ENCODE peak calls at places on chromosomes 7 and 10, in eight cellular contexts. B is LHCN-M2, G is brain microvascular endothelial cell, U is AG09309, Y is NCI-H1105, C is SW 1271, T is endothelial cell of umbilical vein, V is head of caudate nucleus. O is an unnamed sample.

GRCh38 chr10:114294549-114294948 is 55.5 kb downstream of the VWA2 start:
- DNase-seq in B (no peak), G (no peak), U (no peak), Y (no peak), C (no peak), T (peak), V (no peak), O (no peak)

GRCh38 chr10:77279207-77279606 is 358.4 kb downstream of the KCNMA1 start:
- DNase-seq in B (peak), G (no peak), U (no peak), Y (no peak), C (no peak), T (no peak), V (no peak), O (no peak)

GRCh38 chr10:25531662-25532061 is 356.9 kb downstream of the GPR158 start:
- DNase-seq in B (no peak), G (no peak), U (no peak), Y (no peak), C (no peak), T (no peak), V (no peak), O (no peak)

GRCh38 chr10:32111585-32111984 is 55.4 kb upstream of the KIF5B start:
- DNase-seq in B (no peak), G (no peak), U (no peak), Y (no peak), C (no peak), T (no peak), V (no peak), O (no peak)

GRCh38 chr7:106029941-106030340 is 66.9 kb downstream of the CDHR3 start:
- DNase-seq in B (no peak), G (no peak), U (no peak), Y (no peak), C (no peak), T (no peak), V (no peak), O (no peak)

GRCh38 chr10:22029450-22030236 is 26.1 kb upstream of the DNAJC1 start:
- DNase-seq in B (no peak), G (no peak), U (no peak), Y (no peak), C (no peak), T (no peak), V (no peak), O (no peak)

GRCh38 chr7:25665903-25666670 is 437.8 kb upstream of the NPVF start:
- DNase-seq in B (no peak), G (no peak), U (no peak), Y (no peak), C (no peak), T (no peak), V (no peak), O (no peak)

GRCh38 chr10:70775679-70776454 is 9.3 kb downstream of the TBATA start:
- DNase-seq in B (no peak), G (no peak), U (no peak), Y (no peak), C (no peak), T (no peak), V (no peak), O (no peak)

GRCh38 chr10:17123062-17123661 is 6.4 kb downstream of the CUBN start:
- DNase-seq in B (peak), G (peak), U (peak), Y (no peak), C (no peak), T (no peak), V (no peak), O (peak)

GRCh38 chr10:43930777-43931176 is 282.1 kb upstream of the ZNF32 start:
- DNase-seq in B (no peak), G (no peak), U (no peak), Y (no peak), C (no peak), T (no peak), V (no peak), O (no peak)

GRCh38 chr10:100939763-100940344 is 27.1 kb downstream of the SLF2 start:
- DNase-seq in B (no peak), G (no peak), U (no peak), Y (no peak), C (no peak), T (no peak), V (no peak), O (no peak)

GRCh38 chr10:75358835-75359421 is 42.6 kb downstream of the ZNF503 start:
- DNase-seq in B (peak), G (peak), U (peak), Y (no peak), C (peak), T (no peak), V (no peak), O (peak)

GRCh38 chr7:98810166-98810802 is 59.5 kb downstream of the TMEM130 start:
- DNase-seq in B (peak), G (no peak), U (no peak), Y (peak), C (no peak), T (no peak), V (no peak), O (no peak)

GRCh38 chr7:81684513-81685262 is 85.2 kb downstream of the HGF start:
- DNase-seq in B (peak), G (peak), U (peak), Y (peak), C (peak), T (peak), V (peak), O (peak)

GRCh38 chr7:155963771-155964195 is 151.5 kb upstream of the SHH start:
- DNase-seq in B (no peak), G (no peak), U (no peak), Y (no peak), C (no peak), T (no peak), V (no peak), O (no peak)

GRCh38 chr7:111012799-111013675 is 77.9 kb upstream of the LRRN3 start:
- DNase-seq in B (no peak), G (no peak), U (no peak), Y (no peak), C (no peak), T (peak), V (no peak), O (no peak)

GRCh38 chr10:122878799-122879338 is 512 bp downstream of the FAM24B start:
- DNase-seq in B (peak), G (no peak), U (no peak), Y (peak), C (peak), T (peak), V (no peak), O (no peak)

GRCh38 chr10:84267503-84268126 is 22.8 kb downstream of the RGR start:
- DNase-seq in B (peak), G (peak), U (peak), Y (no peak), C (no peak), T (peak), V (peak), O (peak)

GRCh38 chr7:151736403-151736909 is 140.5 kb downstream of the PRKAG2 start:
- DNase-seq in B (peak), G (peak), U (peak), Y (peak), C (peak), T (peak), V (no peak), O (peak)

GRCh38 chr10:128875030-128875744 is 591.9 kb upstream of the MGMT start:
- DNase-seq in B (no peak), G (no peak), U (no peak), Y (no peak), C (no peak), T (no peak), V (no peak), O (no peak)

GRCh38 chr10:58414270-58415041 is 29.2 kb downstream of the TFAM start:
- DNase-seq in B (peak), G (peak), U (no peak), Y (no peak), C (peak), T (no peak), V (no peak), O (peak)

GRCh38 chr7:16484453-16485158 is 19.1 kb upstream of the SOSTDC1 start:
- DNase-seq in B (peak), G (peak), U (no peak), Y (no peak), C (peak), T (no peak), V (no peak), O (peak)

GRCh38 chr7:76364198-76364584 is 5.4 kb upstream of the YWHAG start:
- DNase-seq in B (peak), G (no peak), U (no peak), Y (no peak), C (no peak), T (peak), V (no peak), O (no peak)

GRCh38 chr7:128304212-128304611 is 39.5 kb downstream of the RBM28 start:
- DNase-seq in B (peak), G (no peak), U (no peak), Y (no peak), C (no peak), T (no peak), V (no peak), O (no peak)

GRCh38 chr10:114767101-114767588 is 54.4 kb upstream of the FHIP2A start:
- DNase-seq in B (peak), G (peak), U (no peak), Y (peak), C (no peak), T (peak), V (no peak), O (no peak)

GRCh38 chr7:130867581-130868136 is 133.7 kb upstream of the KLF14 start:
- DNase-seq in B (no peak), G (no peak), U (no peak), Y (no peak), C (no peak), T (no peak), V (no peak), O (no peak)

GRCh38 chr10:51706225-51706624 is 6.8 kb upstream of the CSTF2T start:
- DNase-seq in B (peak), G (no peak), U (peak), Y (no peak), C (no peak), T (no peak), V (no peak), O (peak)

GRCh38 chr7:158863611-158864506 is 7.5 kb downstream of the DYNC2I1 start:
- DNase-seq in B (peak), G (peak), U (peak), Y (no peak), C (peak), T (peak), V (no peak), O (peak)

GRCh38 chr7:19026888-19027287 is 90.5 kb downstream of the TWIST1 start:
- DNase-seq in B (peak), G (no peak), U (no peak), Y (no peak), C (no peak), T (no peak), V (no peak), O (peak)

GRCh38 chr10:131288648-131289047 is 22.9 kb downstream of the TCERG1L start:
- DNase-seq in B (no peak), G (no peak), U (no peak), Y (no peak), C (no peak), T (no peak), V (no peak), O (no peak)

GRCh38 chr7:76318488-76319353 is 16.2 kb downstream of the HSPB1 start:
- DNase-seq in B (peak), G (peak), U (peak), Y (peak), C (peak), T (peak), V (peak), O (peak)

GRCh38 chr7:55420535-55420934 is 55.4 kb downstream of the LANCL2 start:
- DNase-seq in B (peak), G (peak), U (no peak), Y (no peak), C (no peak), T (no peak), V (no peak), O (no peak)